ENCODE peak calls at places on chromosomes 1 and 21, in four cellular contexts. F is H9, Q is IMR-90, O is mesendoderm. P is an unnamed sample.

GRCh38 chr1:115912116-115912515 is 64.2 kb upstream of the SLC22A15 start:
- DNase-seq in Q (no peak), F (no peak), O (no peak), P (no peak)

GRCh38 chr1:44347280-44347679 is 7.8 kb downstream of the ERI3 start:
- DNase-seq in O (no peak), Q (no peak), F (no peak), P (no peak)

GRCh38 chr1:27970401-27970800 is 10.6 kb downstream of the XKR8 start:
- DNase-seq in O (no peak), Q (peak; percentile 91), F (no peak), P (peak; percentile 83)

GRCh38 chr21:31545036-31545435 is 114.5 kb upstream of the SOD1 start:
- DNase-seq in Q (no peak), O (peak; percentile 80), F (no peak), P (no peak)

GRCh38 chr1:77866296-77866695 is 22.1 kb upstream of the NEXN start:
- DNase-seq in F (no peak), O (peak; percentile 73), Q (no peak), P (no peak)

GRCh38 chr1:50405814-50406213 is 17.4 kb downstream of the DMRTA2 start:
- DNase-seq in O (no peak), Q (no peak), F (no peak), P (no peak)

GRCh38 chr1:160826546-160826945 is 30.6 kb downstream of the LY9 start:
- DNase-seq in Q (no peak), F (no peak), O (no peak), P (peak; percentile 24)

GRCh38 chr1:93608188-93609109 is 73.2 kb downstream of the BCAR3 start:
- DNase-seq in O (peak; percentile 67), Q (peak; percentile 31), F (no peak), P (peak; percentile 62)

GRCh38 chr1:200291106-200291505 is 118.7 kb downstream of the ZNF281 start:
- DNase-seq in Q (no peak), F (no peak), O (no peak), P (no peak)

GRCh38 chr1:20185834-20186782 is at the start of the genes PLA2G2C and UBXN10:
- DNase-seq in F (peak; percentile 74), O (peak; percentile 89), Q (no peak), P (peak; percentile 11)

GRCh38 chr1:172322219-172323061 is 98.0 kb upstream of the C1orf105 start:
- DNase-seq in O (peak; percentile 34), F (no peak), Q (peak; percentile 88), P (peak; percentile 89)

GRCh38 chr1:160797861-160798273 is 1.9 kb downstream of the LY9 start:
- DNase-seq in O (no peak), F (no peak), Q (no peak), P (no peak)

GRCh38 chr1:207997486-207998268 is 86.8 kb upstream of the CD34 start:
- DNase-seq in Q (peak; percentile 68), F (peak; percentile 81), O (peak; percentile 75), P (peak; percentile 69)

GRCh38 chr1:205162301-205162700 is 40.5 kb upstream of the RBBP5 start:
- DNase-seq in Q (no peak), O (no peak), F (no peak), P (no peak)

GRCh38 chr1:212649020-212649419 is 40.5 kb downstream of the ATF3 start:
- DNase-seq in F (no peak), O (no peak), Q (peak; percentile 82), P (no peak)

GRCh38 chr21:36425286-36425685 is 40.1 kb downstream of the CHAF1B start:
- DNase-seq in F (no peak), Q (peak; percentile 84), O (no peak), P (peak; percentile 39)

GRCh38 chr1:230768903-230769570 is 21.8 kb downstream of the CAPN9 start:
- DNase-seq in F (no peak), O (peak; percentile 67), Q (peak; percentile 88), P (peak; percentile 93)

GRCh38 chr1:236165238-236165981 is 23.1 kb downstream of the GPR137B start:
- DNase-seq in Q (no peak), F (no peak), O (no peak), P (no peak)

GRCh38 chr1:229258031-229258850 is 12.7 kb upstream of the RAB4A start:
- DNase-seq in O (peak; percentile 75), Q (peak; percentile 72), F (peak; percentile 62), P (peak; percentile 71)

GRCh38 chr1:44655609-44656008 is 18.7 kb downstream of the TMEM53 start:
- DNase-seq in Q (no peak), F (peak; percentile 69), O (peak; percentile 51), P (peak; percentile 25)

GRCh38 chr1:54810144-54810942 is 9.2 kb upstream of the TTC22 start:
- DNase-seq in F (peak; percentile 83), O (peak; percentile 68), Q (peak; percentile 37), P (peak; percentile 56)

GRCh38 chr1:117198097-117198496 is 12.6 kb downstream of the VTCN1 start:
- DNase-seq in F (no peak), Q (no peak), O (no peak), P (no peak)

GRCh38 chr1:2474933-2475371 is 1.1 kb upstream of the PLCH2 start:
- DNase-seq in O (no peak), Q (no peak), F (no peak), P (no peak)

GRCh38 chr1:225772323-225772768 is 5.3 kb upstream of the SRP9 start:
- DNase-seq in F (peak; percentile 91), O (peak; percentile 97), Q (peak; percentile 88), P (peak; percentile 92)

GRCh38 chr1:153963850-153964331 is 554 bp upstream of the SLC39A1 start:
- DNase-seq in O (peak; percentile 96), F (peak; percentile 87), Q (no peak), P (no peak)

GRCh38 chr1:15056515-15057285 is 96.8 kb upstream of the TMEM51 start:
- DNase-seq in O (no peak), F (no peak), Q (peak; percentile 71), P (peak; percentile 36)

GRCh38 chr1:192303029-192303428 is 13.8 kb upstream of the RGS21 start:
- DNase-seq in O (no peak), Q (peak; percentile 42), F (no peak), P (peak; percentile 3)

GRCh38 chr21:43817157-43818086 is 28.0 kb downstream of the RRP1 start:
- DNase-seq in F (no peak), Q (no peak), O (no peak), P (no peak)
- H3K23ac ChIP-seq in F (no peak overlapping the region), Q (no peak overlapping the region), O (no peak overlapping the region), P (no peak overlapping the region)

GRCh38 chr1:83761084-83761760 is 237.7 kb downstream of the TTLL7 start:
- DNase-seq in O (no peak), F (no peak), Q (no peak), P (no peak)

GRCh38 chr1:83764209-83764608 is 234.7 kb downstream of the TTLL7 start:
- DNase-seq in F (no peak), Q (no peak), O (peak; percentile 56), P (no peak)

GRCh38 chr1:83763281-83764095 is 235.4 kb downstream of the TTLL7 start:
- DNase-seq in O (no peak), Q (no peak), F (no peak), P (no peak)

GRCh38 chr1:83761977-83762376 is 237.0 kb downstream of the TTLL7 start:
- DNase-seq in Q (no peak), O (no peak), F (no peak), P (no peak)

DNA sequence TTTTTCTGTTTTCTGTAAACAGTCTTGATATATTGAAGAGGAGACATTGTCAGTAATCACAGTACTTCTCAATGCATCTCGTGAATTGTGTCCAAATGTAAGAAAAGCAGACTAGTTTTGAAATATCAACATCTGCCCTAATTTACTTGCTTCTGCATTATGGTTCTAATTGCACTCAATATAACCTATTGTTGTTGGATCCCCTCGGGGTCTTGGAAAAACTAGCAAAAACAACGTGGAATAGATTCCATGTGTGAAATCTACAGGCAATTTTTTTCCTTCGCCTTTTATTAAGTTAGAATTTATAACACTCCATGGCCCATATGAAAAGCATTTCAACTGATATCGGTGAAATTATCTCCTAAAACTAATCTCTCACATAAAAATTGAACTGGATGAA is 236.5 kb downstream of the TTLL7 start:
- DNase-seq in Q (no peak), F (no peak), O (no peak), P (no peak)
- H2BK5ac ChIP-seq in Q (no peak overlapping the region), F (no peak overlapping the region), O (no peak overlapping the region), P (no peak overlapping the region)

GRCh38 chr1:6129313-6129712 is 50.8 kb downstream of the CHD5 start:
- DNase-seq in Q (no peak), F (no peak), O (no peak), P (no peak)

GRCh38 chr1:6126028-6126427 is 54.1 kb downstream of the CHD5 start:
- DNase-seq in O (no peak), Q (no peak), F (no peak), P (no peak)

GRCh38 chr1:6126521-6127067 is 53.5 kb downstream of the CHD5 start:
- DNase-seq in Q (no peak), O (no peak), F (no peak), P (no peak)

GRCh38 chr1:6128276-6129081 is 51.6 kb downstream of the CHD5 start:
- DNase-seq in Q (no peak), O (no peak), F (no peak), P (no peak)

GRCh38 chr1:6127587-6128163 is 52.4 kb downstream of the CHD5 start:
- DNase-seq in O (peak; percentile 91), Q (peak; percentile 23), F (peak; percentile 91), P (no peak)
- H3K18ac ChIP-seq in O (no peak overlapping the region), Q (no peak overlapping the region), F (peak overlapping the region; percentile 23), P (no peak overlapping the region)

DNA sequence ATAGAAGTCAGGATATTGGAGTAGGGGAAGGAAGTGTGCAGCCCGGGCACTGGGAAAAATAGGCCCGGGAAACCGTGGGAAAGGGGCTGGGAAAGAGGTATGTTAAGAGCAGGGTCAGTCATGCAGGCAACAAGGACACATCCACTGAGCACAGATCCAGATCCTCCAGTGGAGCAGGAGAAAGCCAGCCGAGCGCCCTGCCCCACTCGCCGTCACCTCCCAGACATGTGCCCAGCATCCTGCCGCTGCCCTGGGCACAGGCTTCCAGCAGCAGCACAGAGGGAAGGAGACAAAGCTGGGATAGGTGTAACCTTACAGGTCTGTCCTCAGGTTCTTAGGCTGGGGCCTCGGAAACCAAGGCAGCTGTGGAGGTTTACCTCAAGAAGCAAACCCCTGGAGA is 64.2 kb downstream of the FAM163A start:
- DNase-seq in F (no peak), O (no peak), Q (no peak), P (no peak)
- H3K23ac ChIP-seq in F (no peak overlapping the region), O (no peak overlapping the region), Q (no peak overlapping the region), P (no peak overlapping the region)

DNA sequence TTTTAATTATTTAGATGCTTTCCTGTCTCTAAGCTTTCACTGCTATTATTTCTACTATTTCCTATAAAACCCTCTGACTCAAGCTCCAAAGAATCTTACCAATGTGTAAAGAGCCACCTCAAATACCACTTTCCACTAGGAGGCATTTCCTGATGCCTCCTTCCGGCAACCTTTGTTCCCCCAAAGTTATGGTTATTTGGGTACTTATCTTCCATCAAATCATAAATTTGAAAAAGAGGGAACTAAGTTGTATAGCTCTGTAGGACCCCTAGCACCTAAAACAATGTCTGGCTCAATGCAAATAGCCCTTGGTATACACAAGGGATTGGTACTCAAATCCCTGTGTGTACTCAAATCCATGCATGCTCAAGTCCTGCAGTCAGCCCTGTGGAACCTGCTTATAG is 79.6 kb downstream of the NME7 start:
- DNase-seq in Q (peak; percentile 17), F (no peak), O (peak; percentile 84), P (peak; percentile 28)
- H2BK5ac ChIP-seq in Q (no peak overlapping the region), F (no peak overlapping the region), O (no peak overlapping the region), P (no peak overlapping the region)

P was measured in mesenchymal stem cell.